ENCODE peak calls at places on chromosome 1, in four cellular contexts. T is neural progenitor cell, G is hepatocyte, F is fibroblast of lung. J is an unnamed sample.
A peak's percentile ranks its signal among the peaks of the same experiment; 100 is the strongest.

GRCh38 chr1:183349201-183349711 is 68.9 kb downstream of the NMNAT2 start:
- DNase-seq in F (peak; percentile 19), T (peak; percentile 41), G (peak; percentile 37), J (peak; percentile 48)

GRCh38 chr1:223233019-223233409 is 90.0 kb upstream of the TLR5 start:
- DNase-seq in T (no peak), G (no peak), F (no peak), J (no peak)

GRCh38 chr1:180131510-180131909 is 23.2 kb upstream of the QSOX1 start:
- DNase-seq in T (no peak), G (peak; percentile 55), F (peak; percentile 98), J (no peak)

GRCh38 chr1:110619412-110620249 is 13.5 kb upstream of the KCNA2 start:
- DNase-seq in F (peak; percentile 64), T (peak; percentile 95), G (peak; percentile 94), J (peak; percentile 90)

GRCh38 chr1:229003233-229004031 is 267.5 kb upstream of the RAB4A start:
- DNase-seq in T (peak; percentile 65), F (peak; percentile 26), G (peak; percentile 28), J (no peak)

GRCh38 chr1:18373882-18374493 is 106.7 kb upstream of the KLHDC7A start:
- DNase-seq in T (peak; percentile 75), F (no peak), G (no peak), J (peak; percentile 40)

GRCh38 chr1:39683591-39684312 is 7.5 kb downstream of the HPCAL4 start:
- DNase-seq in T (peak; percentile 35), F (peak; percentile 10), G (no peak), J (no peak)

GRCh38 chr1:6097117-6097595 is 51.5 kb downstream of the KCNAB2 start:
- DNase-seq in T (no peak), F (no peak), G (no peak), J (no peak)

GRCh38 chr1:224542783-224543440 is 73.2 kb upstream of the CNIH3 start:
- DNase-seq in G (peak; percentile 61), T (no peak), F (peak; percentile 92), J (peak; percentile 93)

GRCh38 chr1:103170608-103171007 is 62.3 kb upstream of the COL11A1 start:
- DNase-seq in F (peak; percentile 41), G (no peak), T (no peak), J (no peak)

GRCh38 chr1:12539320-12539704 is 78.7 kb downstream of the DHRS3 start:
- DNase-seq in F (no peak), G (no peak), T (no peak), J (no peak)

GRCh38 chr1:2258996-2259395 is 30.9 kb downstream of the SKI start:
- DNase-seq in T (no peak), F (no peak), G (no peak), J (no peak)

GRCh38 chr1:200058341-200058740 is 30.8 kb downstream of the NR5A2 start:
- DNase-seq in G (no peak), T (no peak), F (no peak), J (no peak)

GRCh38 chr1:228088586-228089498 is 6.3 kb downstream of the ARF1 start:
- DNase-seq in F (peak; percentile 52), T (no peak), G (no peak), J (no peak)

GRCh38 chr1:175363046-175363445 is 170.5 kb upstream of the KIAA0040 start:
- DNase-seq in F (no peak), T (no peak), G (no peak), J (no peak)

GRCh38 chr1:181630838-181631237 is 147.5 kb downstream of the CACNA1E start:
- DNase-seq in T (no peak), G (no peak), F (no peak), J (no peak)

GRCh38 chr1:183871142-183871541 is 66.2 kb downstream of the RGL1 start:
- DNase-seq in F (peak; percentile 34), T (peak; percentile 20), G (peak; percentile 16), J (peak; percentile 54)

GRCh38 chr1:113870778-113871177 is 734 bp downstream of the PTPN22 start:
- DNase-seq in F (no peak), G (no peak), T (no peak), J (no peak)

GRCh38 chr1:113036639-113037321 is 36.2 kb upstream of the LRIG2 start:
- DNase-seq in F (peak; percentile 13), T (no peak), G (no peak), J (no peak)

GRCh38 chr1:45300669-45300997 is 26.1 kb upstream of the HPDL start:
- DNase-seq in T (no peak), F (no peak), G (no peak), J (no peak)
- TF ChIP-seq EZH2 in T (no peak), F (no peak), G (no peak), J (no peak)

GRCh38 chr1:246978281-246978680 is 29.6 kb downstream of the ZNF695 start:
- DNase-seq in F (no peak), T (no peak), G (no peak), J (no peak)

DNA sequence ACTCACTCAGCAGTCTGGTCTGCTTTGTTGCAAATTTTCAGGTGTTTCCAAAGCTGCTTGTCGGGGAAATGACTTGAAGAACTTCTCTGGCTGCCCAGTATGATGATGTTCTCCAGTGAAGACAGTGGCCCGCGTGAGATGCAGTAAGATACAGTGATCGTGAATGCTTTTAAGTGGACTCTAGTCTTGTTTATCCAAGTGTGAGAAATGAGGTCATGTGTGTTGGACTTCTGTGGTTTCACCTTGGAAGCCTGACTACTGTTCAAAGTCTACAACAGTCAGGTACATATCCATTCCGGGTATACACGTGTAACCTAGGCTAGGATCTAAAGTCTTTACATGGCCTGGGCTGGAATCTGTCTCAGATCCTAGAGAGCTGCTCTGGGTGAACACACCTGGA is 29.1 kb downstream of the ZNF695 start:
- DNase-seq in F (no peak), G (no peak), T (no peak), J (no peak)
- H3K9me3 ChIP-seq in F (no peaks in the 10 kb centered on the region), G (peaks cover 13% of the 10 kb centered on the region), T (peaks cover 28% of the 10 kb centered on the region), J (peaks cover 47% of the 10 kb centered on the region)

DNA sequence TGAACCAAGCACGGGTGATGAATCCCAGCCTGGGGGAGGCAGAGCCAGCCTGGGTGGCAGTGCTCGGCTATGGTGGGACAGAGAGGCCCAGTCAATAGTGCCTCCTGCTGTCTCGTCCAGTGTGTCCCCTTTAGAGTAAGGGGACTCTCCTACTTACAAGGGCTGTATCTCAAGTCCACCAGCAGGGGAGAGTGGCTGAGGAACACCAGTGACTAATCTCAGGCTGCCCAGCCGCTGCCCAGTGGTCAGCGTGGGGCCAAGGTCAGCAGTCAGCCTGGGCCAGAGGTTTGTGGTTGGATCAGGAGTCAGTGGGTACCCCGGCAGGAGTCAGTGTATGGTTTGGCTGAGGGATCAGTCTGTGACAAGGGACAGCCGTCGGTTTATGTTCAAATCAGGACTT is 109.2 kb upstream of the RUNX3 start:
- DNase-seq in T (no peak), F (no peak), G (no peak), J (no peak)
- TF ChIP-seq CTCF in T (peak; percentile 19), F (no peak), G (no peak), J (no peak)

GRCh38 chr1:118992426-118992825 is 4.3 kb upstream of the TBX15 start:
- DNase-seq in F (no peak), T (no peak), G (no peak), J (no peak)

GRCh38 chr1:118993712-118994049 is 5.5 kb upstream of the TBX15 start:
- DNase-seq in G (no peak), F (no peak), T (no peak), J (no peak)

GRCh38 chr1:118991448-118991847 is 3.3 kb upstream of the TBX15 start:
- DNase-seq in T (no peak), G (no peak), F (no peak), J (no peak)

GRCh38 chr1:118995312-118996016 is 7.3 kb upstream of the TBX15 start:
- DNase-seq in G (no peak), T (no peak), F (no peak), J (no peak)

GRCh38 chr1:118992868-118993711 is 4.9 kb upstream of the TBX15 start:
- DNase-seq in T (peak; percentile 55), G (no peak), F (no peak), J (no peak)
- TF ChIP-seq EZH2 in T (peak; percentile 95), G (peak; percentile 58), F (peak; percentile 92), J (no peak)

DNA sequence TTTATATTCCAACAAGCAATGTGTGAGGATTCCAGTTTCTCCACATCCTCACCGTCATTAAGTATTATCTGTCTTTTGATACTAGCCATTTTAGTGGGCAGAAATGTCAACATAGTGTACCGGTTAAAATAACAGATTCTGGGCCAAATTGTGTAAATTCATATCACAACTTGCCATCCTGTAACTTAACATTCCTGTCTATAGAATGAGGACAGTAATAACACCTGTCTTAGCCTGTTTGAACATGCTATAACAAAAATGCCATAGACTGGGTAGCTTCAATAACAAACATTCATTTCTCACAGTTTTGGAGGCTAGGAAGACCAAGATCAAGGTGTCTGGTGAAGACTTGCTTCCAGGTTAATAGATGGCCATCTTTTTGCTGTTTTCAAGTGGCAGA is 491.1 kb downstream of the PTBP2 start:
- DNase-seq in F (no peak), T (no peak), G (no peak), J (no peak)
- H3K9me3 ChIP-seq in F (no peaks in the 10 kb centered on the region), T (no peaks in the 10 kb centered on the region), G (no peaks in the 10 kb centered on the region), J (no peaks in the 10 kb centered on the region)

GRCh38 chr1:50332941-50333594 is 90.2 kb downstream of the DMRTA2 start:
- DNase-seq in F (peak; percentile 33), T (peak; percentile 90), G (peak; percentile 84), J (peak; percentile 68)
- TF ChIP-seq CTCF in F (peak; percentile 62), T (peak; percentile 84), G (peak; percentile 83), J (peak; percentile 81)

J was measured in A673.